ENCODE peak calls at places on chromosomes 16 and 17, in four cellular contexts. C is heart left ventricle, Z is HL-60, G is foreskin fibroblast. J is an unnamed sample.

GRCh38 chr17:74147436-74147835 is 56.0 kb upstream of the RPL38 start:
- DNase-seq in C (no peak), Z (no peak), G (no peak), J (no peak)

GRCh38 chr16:70563571-70563970 is 40.0 kb downstream of the SF3B3 start:
- DNase-seq in C (no peak), Z (peak), G (no peak), J (no peak)

GRCh38 chr16:88651276-88651988 is 579 bp upstream of the CYBA start:
- DNase-seq in C (peak), Z (no peak), G (peak), J (peak)

GRCh38 chr16:58026139-58026704 is 668 bp downstream of the MMP15 start:
- DNase-seq in C (peak), Z (no peak), G (peak), J (no peak)

GRCh38 chr17:81923302-81924260 is 4.0 kb downstream of the MAFG start:
- DNase-seq in C (peak), Z (peak), G (peak), J (peak)

GRCh38 chr17:27978689-27979175 is 63.7 kb upstream of the NLK start:
- DNase-seq in C (no peak), Z (no peak), G (no peak), J (no peak)

GRCh38 chr17:38572665-38573365 is 32.9 kb downstream of the SRCIN1 start:
- DNase-seq in C (no peak), Z (no peak), G (no peak), J (no peak)

GRCh38 chr16:31214705-31215286 is 877 bp downstream of the TRIM72 start:
- DNase-seq in C (peak), Z (no peak), G (no peak), J (no peak)

GRCh38 chr17:67994827-67995567 is 1.3 kb downstream of the C17orf58 start:
- DNase-seq in C (no peak), Z (no peak), G (peak), J (no peak)

GRCh38 chr16:58738672-58739296 is 4.7 kb upstream of the GOT2 start:
- DNase-seq in C (no peak), Z (no peak), G (no peak), J (no peak)

GRCh38 chr17:79932907-79933306 is 93.7 kb upstream of the CBX4 start:
- DNase-seq in C (no peak), Z (no peak), G (no peak), J (no peak)

GRCh38 chr16:22971346-22971924 is 157.5 kb downstream of the HS3ST2 start:
- DNase-seq in C (no peak), Z (no peak), G (no peak), J (no peak)
- TF ChIP-seq CTCF in C (no peak), Z (no peak), G (no peak), J (no peak)

GRCh38 chr17:7014995-7015586 is 2.7 kb downstream of the RNASEK start:
- DNase-seq in C (no peak), Z (no peak), G (no peak), J (peak)
- TF ChIP-seq CTCF in C (no peak), Z (no peak), G (no peak), J (peak)

GRCh38 chr16:4515611-4516233 is 22.9 kb downstream of the CDIP1 start:
- DNase-seq in C (no peak), Z (peak), G (no peak), J (peak)

GRCh38 chr16:4519274-4520058 is 19.1 kb downstream of the CDIP1 start:
- DNase-seq in C (no peak), Z (no peak), G (no peak), J (no peak)

GRCh38 chr16:4518281-4518680 is 20.3 kb downstream of the CDIP1 start:
- DNase-seq in C (no peak), Z (no peak), G (no peak), J (no peak)

GRCh38 chr16:4520913-4521312 is 17.7 kb downstream of the CDIP1 start:
- DNase-seq in C (no peak), Z (no peak), G (peak), J (no peak)

GRCh38 chr16:4517812-4518211 is 20.8 kb downstream of the CDIP1 start:
- DNase-seq in C (no peak), Z (peak), G (peak), J (no peak)
- TF ChIP-seq CTCF in C (peak), Z (peak), G (peak), J (peak)

GRCh38 chr16:79469999-79470398 is 130.5 kb downstream of the MAF start:
- DNase-seq in C (no peak), Z (no peak), G (no peak), J (no peak)
- TF ChIP-seq CTCF in C (no peak), Z (no peak), G (no peak), J (no peak)

GRCh38 chr17:37212184-37212583 is 163.6 kb upstream of the C17orf78 start:
- DNase-seq in C (no peak), Z (no peak), G (no peak), J (no peak)
- TF ChIP-seq CTCF in C (no peak), Z (no peak), G (peak), J (no peak)

GRCh38 chr16:49801290-49801689 is 54.6 kb downstream of the ZNF423 start:
- DNase-seq in C (no peak), Z (no peak), G (no peak), J (no peak)
- TF ChIP-seq CTCF in C (no peak), Z (no peak), G (no peak), J (no peak)

GRCh38 chr17:7632492-7632894 is 2.6 kb downstream of the SHBG start:
- DNase-seq in C (no peak), Z (no peak), G (peak), J (peak)

GRCh38 chr17:7633093-7633492 is 3.2 kb downstream of the SHBG start:
- DNase-seq in C (no peak), Z (no peak), G (no peak), J (no peak)

GRCh38 chr17:7636192-7636591 is 6.3 kb downstream of the SHBG start:
- DNase-seq in C (no peak), Z (no peak), G (no peak), J (no peak)

GRCh38 chr17:7631398-7632380 is 1.8 kb downstream of the SHBG start:
- DNase-seq in C (no peak), Z (no peak), G (no peak), J (no peak)

DNA sequence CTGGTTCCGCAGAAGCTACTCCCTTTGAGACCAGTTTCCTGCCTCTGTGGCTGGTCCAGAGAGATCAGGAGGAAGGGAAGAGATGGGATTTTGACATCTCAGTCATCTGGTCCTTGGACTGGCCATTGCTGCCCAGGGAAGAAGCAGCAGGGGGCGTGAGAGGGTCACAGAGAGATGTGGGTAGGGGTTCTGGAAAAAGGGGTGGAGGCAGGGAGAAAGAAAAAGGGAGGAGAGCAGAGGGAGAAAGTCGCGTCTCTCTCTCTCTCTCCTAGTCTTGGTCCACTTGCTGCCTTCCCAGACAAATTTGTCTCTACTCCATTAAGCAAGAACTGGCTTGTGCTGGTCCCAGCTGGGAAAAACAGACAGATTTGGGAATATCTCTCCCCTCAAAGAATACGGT is 4.4 kb downstream of the SHBG start:
- DNase-seq in C (peak), Z (no peak), G (peak), J (no peak)
- TF ChIP-seq CTCF in C (peak), Z (no peak), G (peak), J (peak)

GRCh38 chr17:72602517-72603345 is 481.9 kb downstream of the SOX9 start:
- DNase-seq in C (no peak), Z (peak), G (peak), J (no peak)
- TF ChIP-seq CTCF in C (no peak), Z (peak), G (peak), J (peak)